ENCODE peak calls at places on chromosomes 6 and 20, in nine cellular contexts. C is upper lobe of right lung, P is testis, R is GM23338, B is tibial artery, G is adrenal gland, T is suprapubic skin, J is BE2C, S is PC-3. F is an unnamed sample. For H3K4me1 and H3K36me3, the result is how much of the 10 kb centered on the place peaks cover.

GRCh38 chr6:149102324-149102723 is 215.2 kb upstream of the TAB2 start:
- DNase-seq in B (no peak), P (no peak), S (no peak), R (no peak), G (no peak), J (no peak), T (no peak), C (no peak), F (no peak)

GRCh38 chr6:107864235-107864970 is 40.3 kb upstream of the SCML4 start:
- DNase-seq in R (peak), P (no peak), S (no peak), T (no peak), J (no peak), C (no peak), B (no peak), G (no peak), F (no peak)

GRCh38 chr6:151358475-151358874 is 32.9 kb downstream of the ZBTB2 start:
- DNase-seq in C (no peak), J (no peak), T (no peak), S (no peak), R (no peak), B (no peak), P (no peak), G (no peak), F (no peak)

GRCh38 chr20:419556-420168 is 11.6 kb downstream of the RBCK1 start:
- DNase-seq in J (no peak), P (no peak), T (no peak), C (no peak), G (no peak), R (peak), B (peak), S (no peak), F (no peak)

GRCh38 chr20:45523833-45524232 is 8.4 kb upstream of the SPINT3 start:
- DNase-seq in J (no peak), P (no peak), B (no peak), T (no peak), C (no peak), S (peak), R (no peak), G (no peak), F (no peak)

GRCh38 chr20:31695849-31696804 is 26.5 kb downstream of the BCL2L1 start:
- DNase-seq in C (no peak), R (no peak), B (no peak), T (no peak), S (peak), G (no peak), J (no peak), P (no peak), F (no peak)

GRCh38 chr6:139846538-139847321 is 472.3 kb upstream of the CITED2 start:
- DNase-seq in T (no peak), S (no peak), C (no peak), J (no peak), P (no peak), G (no peak), R (peak), B (no peak), F (no peak)

GRCh38 chr20:44600758-44601562 is 18.6 kb downstream of the PKIG start:
- DNase-seq in S (no peak), C (no peak), R (no peak), P (peak), B (peak), T (no peak), J (no peak), G (peak), F (no peak)

GRCh38 chr20:19673575-19673974 is 84.5 kb upstream of the RIN2 start:
- DNase-seq in J (no peak), G (no peak), S (peak), B (no peak), T (no peak), P (no peak), R (no peak), C (no peak), F (no peak)

GRCh38 chr6:110615723-110616122 is 139.3 kb upstream of the SLC22A16 start:
- DNase-seq in P (no peak), R (no peak), J (no peak), C (no peak), T (no peak), B (no peak), S (no peak), G (no peak), F (no peak)

GRCh38 chr6:38443750-38444149 is 196.0 kb downstream of the BTBD9 start:
- DNase-seq in J (no peak), R (no peak), C (no peak), P (no peak), S (no peak), G (no peak), T (no peak), B (no peak), F (no peak)

GRCh38 chr20:63966172-63966943 is 3.4 kb downstream of the ZNF512B start:
- DNase-seq in C (no peak), T (peak), B (no peak), R (no peak), S (no peak), J (peak), P (no peak), G (no peak), F (no peak)

GRCh38 chr6:10968776-10969175 is 75.3 kb downstream of the ELOVL2 start:
- DNase-seq in G (no peak), P (no peak), R (no peak), B (no peak), C (no peak), S (no peak), J (no peak), T (no peak), F (no peak)

GRCh38 chr20:64006490-64006889 is 25.6 kb downstream of the PRPF6 start:
- DNase-seq in B (no peak), P (no peak), S (no peak), T (no peak), C (no peak), J (no peak), G (no peak), R (no peak), F (no peak)

GRCh38 chr6:3750324-3751018 is 1.0 kb downstream of the PXDC1 start:
- DNase-seq in B (peak), T (peak), J (no peak), S (peak), P (peak), G (peak), R (peak), C (peak), F (no peak)

GRCh38 chr6:15776458-15776980 is 113.7 kb upstream of the DTNBP1 start:
- DNase-seq in R (no peak), S (peak), J (no peak), G (no peak), P (no peak), B (no peak), T (no peak), C (no peak), F (no peak)

GRCh38 chr6:137705166-137706064 is 161.6 kb upstream of the TNFAIP3 start:
- DNase-seq in P (peak), T (peak), J (peak), C (peak), R (peak), B (peak), G (peak), S (peak), F (peak)

GRCh38 chr6:20188630-20189075 is 23.6 kb downstream of the MBOAT1 start:
- DNase-seq in B (no peak), T (no peak), G (no peak), J (no peak), C (no peak), S (no peak), P (no peak), R (no peak), F (no peak)

GRCh38 chr6:42142118-42142835 is at the start of gene C6orf132:
- DNase-seq in T (peak), B (peak), P (no peak), S (peak), J (peak), G (no peak), C (peak), R (peak), F (no peak)

GRCh38 chr20:10242166-10242565 is 23.5 kb downstream of the SNAP25 start:
- DNase-seq in J (no peak), R (no peak), S (no peak), T (no peak), C (no peak), P (no peak), B (no peak), G (no peak), F (no peak)

GRCh38 chr6:16741112-16742016 is 19.9 kb downstream of the ATXN1 start:
- DNase-seq in B (no peak), J (no peak), C (no peak), R (no peak), T (no peak), S (peak), G (no peak), P (no peak), F (no peak)

GRCh38 chr6:138001750-138002349 is 105.4 kb downstream of the PERP start:
- DNase-seq in J (peak), G (peak), B (no peak), C (no peak), R (peak), S (peak), T (no peak), P (peak), F (peak)

GRCh38 chr6:95321106-95321505 is 256.2 kb upstream of the MANEA start:
- DNase-seq in R (no peak), C (no peak), T (no peak), G (no peak), B (no peak), S (peak), J (no peak), P (no peak), F (no peak)

GRCh38 chr6:154528286-154528915 is 17.9 kb upstream of the CNKSR3 start:
- DNase-seq in P (no peak), B (no peak), J (no peak), C (no peak), S (no peak), G (no peak), T (no peak), R (no peak), F (no peak)

GRCh38 chr6:82571431-82571830 is 207.8 kb downstream of the TPBG start:
- DNase-seq in B (no peak), S (no peak), J (no peak), G (no peak), R (no peak), T (no peak), C (no peak), P (no peak), F (no peak)

GRCh38 chr20:39960522-39961420 is 728.3 kb downstream of the MAFB start:
- DNase-seq in G (no peak), T (no peak), C (no peak), P (peak), J (peak), B (no peak), S (no peak), R (peak), F (no peak)

GRCh38 chr20:31861346-31862156 is 8.8 kb downstream of the DUSP15 start:
- DNase-seq in G (peak), B (no peak), J (peak), R (peak), S (peak), T (no peak), C (peak), P (peak), F (peak)

GRCh38 chr6:150032598-150032997 is 7.3 kb upstream of the RAET1L start:
- DNase-seq in S (no peak), C (no peak), G (no peak), B (no peak), T (no peak), P (no peak), J (no peak), R (no peak), F (no peak)

GRCh38 chr20:63066506-63067265 is 59.9 kb upstream of the BHLHE23 start:
- DNase-seq in C (peak), T (peak), G (no peak), P (no peak), B (peak), S (no peak), R (no peak), J (peak), F (no peak)

GRCh38 chr20:16821211-16822089 is 73.3 kb downstream of the OTOR start:
- DNase-seq in B (no peak), P (peak), J (peak), R (peak), S (peak), C (no peak), T (no peak), G (peak), F (peak)

GRCh38 chr6:32944265-32944664 is 3.4 kb upstream of the HLA-DMB start:
- DNase-seq in T (no peak), S (no peak), G (no peak), C (no peak), B (no peak), J (no peak), P (no peak), R (no peak), F (no peak)

GRCh38 chr6:32945953-32946352 is 5.1 kb upstream of the HLA-DMB start:
- DNase-seq in R (no peak), C (no peak), B (no peak), S (no peak), P (no peak), G (no peak), J (no peak), T (no peak), F (no peak)

GRCh38 chr6:32942555-32942954 is 1.7 kb upstream of the HLA-DMB start:
- DNase-seq in S (no peak), T (no peak), R (no peak), P (no peak), C (no peak), B (no peak), J (no peak), G (no peak), F (no peak)

GRCh38 chr6:32945106-32945761 is 4.4 kb upstream of the HLA-DMB start:
- DNase-seq in R (no peak), J (no peak), G (no peak), T (no peak), B (no peak), C (no peak), P (no peak), S (no peak), F (no peak)

DNA sequence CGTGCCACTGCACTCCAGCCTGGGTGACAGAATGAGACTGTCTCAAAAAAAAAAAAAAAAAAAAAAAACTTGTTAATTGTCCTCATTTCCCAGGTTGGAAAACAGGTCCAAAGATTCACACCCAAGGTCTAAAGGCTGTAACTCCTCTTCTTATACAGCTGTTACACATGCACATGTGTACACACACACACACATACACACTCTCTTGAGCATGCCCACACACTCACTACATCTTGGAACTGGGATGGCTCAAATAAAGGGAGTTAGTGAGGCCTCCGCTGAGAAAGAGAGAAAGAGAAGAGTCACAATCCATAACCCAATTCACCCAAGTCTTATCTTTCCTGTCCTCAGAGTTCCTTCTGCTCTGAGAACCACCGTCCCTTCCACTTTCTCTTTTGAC is 3.0 kb upstream of the HLA-DMB start:
- DNase-seq in C (no peak), G (no peak), T (no peak), J (no peak), P (no peak), B (no peak), S (no peak), R (no peak), F (no peak)
- H3K4me1 ChIP-seq in C (under half), G (under half), T (under half), J (under half), P (under half), B (under half), S (under half), R (under half), F (half or more)

GRCh38 chr20:3804781-3805180 is 8.7 kb downstream of the CDC25B start:
- DNase-seq in C (no peak), J (no peak), T (peak), B (no peak), G (no peak), P (no peak), S (no peak), R (no peak), F (no peak)

GRCh38 chr20:3804254-3804751 is 8.2 kb downstream of the CDC25B start:
- DNase-seq in R (no peak), S (no peak), T (peak), G (no peak), C (no peak), P (no peak), J (no peak), B (no peak), F (no peak)

GRCh38 chr20:3808141-3808479 is 12.0 kb downstream of the CDC25B start:
- DNase-seq in P (peak), R (peak), G (peak), T (peak), B (peak), C (peak), S (peak), J (peak), F (no peak)

GRCh38 chr20:3803854-3804253 is 7.7 kb downstream of the CDC25B start:
- DNase-seq in S (no peak), C (no peak), G (no peak), P (no peak), R (no peak), J (no peak), T (peak), B (no peak), F (no peak)

GRCh38 chr20:3805594-3806264 is 9.6 kb downstream of the CDC25B start:
- DNase-seq in J (no peak), S (peak), T (peak), R (no peak), B (no peak), C (no peak), P (no peak), G (no peak), F (no peak)
- H3K36me3 ChIP-seq in J (half or more), S (half or more), T (under half), R (under half), B (under half), C (half or more), P (under half), G (under half), F (under half)

DNA sequence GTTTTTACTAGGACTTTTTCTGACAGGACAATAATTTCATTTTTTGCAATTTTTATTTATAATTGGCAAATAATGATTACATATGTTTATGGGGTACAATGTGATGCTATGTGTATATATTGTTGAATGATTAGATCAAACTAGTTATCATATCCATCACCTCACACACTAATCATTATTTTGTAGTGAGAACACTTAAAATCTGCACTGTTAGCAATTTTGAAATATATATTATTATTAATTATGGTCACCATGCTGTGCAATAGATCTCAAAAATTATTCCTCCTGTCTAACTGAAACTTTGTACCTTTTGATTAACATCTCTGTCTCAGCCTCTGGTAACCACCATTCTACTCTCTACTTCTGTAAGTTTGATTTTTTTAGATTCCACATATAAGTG is 378.7 kb downstream of the PLCB1 start:
- DNase-seq in S (no peak), G (no peak), C (no peak), R (no peak), B (no peak), J (no peak), T (no peak), P (no peak), F (no peak)
- H3K4me1 ChIP-seq in S (under half), G (under half), C (under half), R (under half), B (under half), J (under half), T (under half), P (under half), F (under half)

GRCh38 chr6:36226648-36227047 is 30.1 kb downstream of the BRPF3 start:
- DNase-seq in B (no peak), C (no peak), T (no peak), J (no peak), G (no peak), S (no peak), P (no peak), R (no peak), F (no peak)

GRCh38 chr6:36227379-36228344 is 31.1 kb downstream of the BRPF3 start:
- DNase-seq in T (no peak), P (no peak), B (no peak), G (no peak), J (no peak), S (no peak), C (no peak), R (no peak), F (no peak)

GRCh38 chr6:36229223-36229622 is 32.7 kb downstream of the BRPF3 start:
- DNase-seq in T (no peak), S (no peak), R (no peak), G (peak), P (no peak), J (no peak), B (no peak), C (no peak), F (no peak)

GRCh38 chr6:36232172-36232571 is 35.6 kb downstream of the BRPF3 start:
- DNase-seq in C (no peak), R (no peak), B (no peak), G (no peak), P (no peak), S (no peak), T (no peak), J (no peak), F (no peak)

DNA sequence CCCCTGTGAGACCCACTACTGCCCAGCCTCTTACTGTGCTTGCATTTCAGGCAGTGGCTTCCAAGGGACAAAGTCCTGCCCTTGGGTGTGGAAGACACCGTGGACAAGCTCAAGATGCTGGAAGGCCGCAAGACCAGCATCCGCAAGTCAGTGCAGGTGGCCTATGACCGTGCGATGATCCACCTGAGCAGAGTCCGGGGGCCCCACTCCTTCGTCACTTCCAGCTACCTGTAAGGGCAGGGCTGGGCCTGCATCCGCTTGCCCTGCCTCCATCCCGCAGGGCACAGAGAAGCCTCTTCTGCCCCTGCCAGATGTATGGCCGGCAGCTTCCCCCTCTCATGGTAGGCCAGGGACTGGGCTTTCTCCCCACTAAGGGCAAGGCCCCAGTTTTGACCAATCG is 33.8 kb downstream of the BRPF3 start:
- DNase-seq in S (no peak), R (no peak), J (no peak), G (no peak), T (no peak), C (no peak), B (no peak), P (no peak), F (no peak)
- H3K36me3 ChIP-seq in S (under half), R (under half), J (under half), G (under half), T (half or more), C (half or more), B (half or more), P (under half), F (under half)

GRCh38 chr20:38728237-38728761 is 4.0 kb downstream of the SLC32A1 start:
- DNase-seq in B (no peak), C (no peak), T (no peak), R (peak), S (no peak), J (no peak), G (no peak), P (no peak), F (no peak)
- H3K4me1 ChIP-seq in B (half or more), C (under half), T (half or more), R (under half), S (under half), J (under half), G (under half), P (under half), F (under half)

GRCh38 chr6:90154666-90155065 is 142.0 kb downstream of the BACH2 start:
- DNase-seq in R (no peak), B (no peak), J (no peak), T (no peak), S (no peak), P (no peak), G (no peak), C (no peak), F (no peak)
- H3K36me3 ChIP-seq in R (under half), B (under half), J (under half), T (under half), S (under half), P (under half), G (under half), C (under half), F (under half)

GRCh38 chr20:38806855-38807655 is 1.6 kb downstream of the PPP1R16B start:
- DNase-seq in P (no peak), S (no peak), T (no peak), C (no peak), R (peak), B (no peak), G (no peak), J (peak), F (peak)
- H3K4me1 ChIP-seq in P (under half), S (under half), T (under half), C (under half), R (under half), B (under half), G (under half), J (under half), F (under half)

DNA sequence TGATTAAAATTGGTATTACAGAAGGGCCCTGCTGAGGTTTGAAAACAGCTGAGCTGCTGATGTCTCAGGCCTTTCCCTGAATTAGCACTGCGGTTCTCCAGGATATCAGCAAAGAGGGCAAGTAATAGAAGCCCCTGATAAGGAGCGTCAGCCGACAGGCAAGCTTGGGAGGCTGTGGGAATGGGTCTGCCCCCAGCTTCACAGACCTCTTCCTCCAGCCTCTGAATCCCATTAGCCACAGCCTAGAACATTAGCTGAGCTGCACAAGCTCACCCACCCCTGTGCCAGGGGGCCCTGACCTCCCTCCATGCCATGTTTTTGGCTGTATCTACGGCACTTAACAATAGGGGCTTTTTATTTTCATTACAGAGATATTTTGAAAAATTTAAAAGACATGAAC is 59.9 kb downstream of the VAPB start:
- DNase-seq in J (peak), S (no peak), C (no peak), G (no peak), P (no peak), T (no peak), B (no peak), R (no peak), F (no peak)
- H3K36me3 ChIP-seq in J (under half), S (under half), C (under half), G (under half), P (under half), T (under half), B (under half), R (under half), F (under half)